ENCODE peak calls at places on chromosomes 2 and 18, in eight cellular contexts. Z, M, J, Q, B, X, R and D are unnamed samples.

GRCh38 chr18:55593888-55594287 is 5.9 kb upstream of the TCF4 start:
- DNase-seq in M (no peak), Q (peak; percentile 34), Z (no peak), J (no peak), X (no peak), R (no peak), B (no peak), D (no peak)

GRCh38 chr2:102473020-102473419 is at the start of gene SLC9A4:
- DNase-seq in B (peak; percentile 13), M (peak; percentile 60), R (no peak), X (peak; percentile 20), Z (peak; percentile 27), J (peak; percentile 16), Q (peak; percentile 35), D (no peak)

GRCh38 chr2:239719791-239720410 is 305.2 kb downstream of the NDUFA10 start:
- DNase-seq in B (no peak), R (peak; percentile 33), M (no peak), Q (no peak), Z (no peak), X (no peak), J (no peak), D (no peak)

GRCh38 chr2:202346180-202346579 is 29.9 kb upstream of the BMPR2 start:
- DNase-seq in R (no peak), Z (no peak), X (no peak), J (no peak), B (no peak), M (no peak), Q (no peak), D (no peak)

GRCh38 chr2:202034249-202035088 is 814 bp downstream of the FZD7 start:
- DNase-seq in R (peak; percentile 49), B (peak; percentile 47), Q (peak; percentile 49), J (no peak), M (no peak), Z (no peak), X (peak; percentile 15), D (peak; percentile 35)

GRCh38 chr2:190649035-190649797 is at the start of gene NAB1:
- DNase-seq in B (peak; percentile 62), M (peak; percentile 58), Z (peak; percentile 43), X (peak; percentile 53), R (peak; percentile 69), Q (peak; percentile 43), J (no peak), D (peak; percentile 47)

GRCh38 chr18:55647331-55647730 is 59.3 kb upstream of the TCF4 start:
- DNase-seq in Q (no peak), M (no peak), J (no peak), R (no peak), B (no peak), X (no peak), Z (no peak), D (no peak)

GRCh38 chr18:58603365-58604067 is 25.4 kb downstream of the ALPK2 start:
- DNase-seq in Q (no peak), X (no peak), B (no peak), M (no peak), R (no peak), Z (no peak), J (no peak), D (no peak)

GRCh38 chr2:218169757-218170546 is 3.2 kb upstream of the CXCR1 start:
- DNase-seq in Z (no peak), R (no peak), J (no peak), B (no peak), Q (no peak), M (no peak), X (no peak), D (no peak)

GRCh38 chr2:241235859-241236593 is 47.5 kb downstream of the ANO7 start:
- DNase-seq in J (no peak), X (no peak), M (no peak), Q (no peak), Z (no peak), R (no peak), B (no peak), D (no peak)

GRCh38 chr2:254231-254630 is 9.6 kb downstream of the SH3YL1 start:
- DNase-seq in R (no peak), Z (no peak), Q (no peak), X (no peak), J (peak; percentile 7), B (no peak), M (no peak), D (no peak)

GRCh38 chr2:1784986-1785617 is 40.8 kb upstream of the PXDN start:
- DNase-seq in R (no peak), J (no peak), Q (no peak), X (no peak), B (no peak), M (no peak), Z (no peak), D (no peak)

GRCh38 chr2:172442072-172442895 is 14.9 kb downstream of the ITGA6 start:
- DNase-seq in X (no peak), J (peak; percentile 99), Z (no peak), B (no peak), Q (peak; percentile 99), M (peak; percentile 99), R (no peak), D (no peak)

GRCh38 chr2:7027961-7028655 is 110.9 kb downstream of the RNF144A start:
- DNase-seq in Q (no peak), B (no peak), R (no peak), X (no peak), J (no peak), M (no peak), Z (no peak), D (no peak)

GRCh38 chr2:85354286-85355072 is at the start of the genes ELMOD3 and RETSAT:
- DNase-seq in Q (peak; percentile 99), Z (peak; percentile 93), M (peak; percentile 100), R (peak; percentile 98), J (peak; percentile 100), X (peak; percentile 92), B (peak; percentile 97), D (peak; percentile 93)

GRCh38 chr18:59484796-59485328 is 125.8 kb upstream of the LMAN1 start:
- DNase-seq in X (no peak), R (no peak), J (no peak), B (peak; percentile 19), M (no peak), Z (no peak), Q (peak; percentile 44), D (no peak)

GRCh38 chr2:23541453-23542334 is 156.7 kb downstream of the KLHL29 start:
- DNase-seq in X (no peak), Z (no peak), J (peak; percentile 17), B (no peak), R (no peak), M (peak; percentile 36), Q (peak; percentile 29), D (no peak)

GRCh38 chr2:25249785-25250184 is 81.4 kb upstream of the POMC start:
- DNase-seq in B (no peak), R (no peak), Z (no peak), J (no peak), X (no peak), M (no peak), Q (no peak), D (no peak)

GRCh38 chr2:197700960-197701359 is 4.2 kb upstream of the MARS2 start:
- DNase-seq in Z (no peak), X (no peak), B (no peak), R (no peak), M (no peak), Q (no peak), J (no peak), D (no peak)

GRCh38 chr2:60957643-60958042 is 59.9 kb upstream of the PEX13 start:
- DNase-seq in X (no peak), M (no peak), Z (no peak), Q (peak; percentile 3), B (no peak), J (no peak), R (no peak), D (no peak)

GRCh38 chr2:29063646-29064372 is 10.5 kb downstream of the PCARE start:
- DNase-seq in R (no peak), Z (no peak), X (no peak), B (peak; percentile 31), J (peak; percentile 35), M (no peak), Q (no peak), D (no peak)

GRCh38 chr18:10938241-10938640 is 211.1 kb downstream of the PIEZO2 start:
- DNase-seq in Q (no peak), X (no peak), B (no peak), M (no peak), Z (no peak), R (no peak), J (no peak), D (no peak)

GRCh38 chr2:98734823-98735260 is 3.9 kb upstream of the MGAT4A start:
- DNase-seq in M (peak; percentile 2), X (no peak), J (no peak), Z (no peak), B (no peak), Q (no peak), R (no peak), D (no peak)

GRCh38 chr2:145644820-145645302 is 1124.9 kb upstream of the ZEB2 start:
- DNase-seq in Q (no peak), R (no peak), J (no peak), B (no peak), X (peak; percentile 0), M (no peak), Z (peak; percentile 1), D (peak; percentile 9)

GRCh38 chr2:168378960-168379669 is 77.0 kb upstream of the CERS6 start:
- DNase-seq in X (no peak), Q (no peak), J (no peak), B (no peak), Z (no peak), R (no peak), M (no peak), D (no peak)

GRCh38 chr2:224101820-224102630 is 62.9 kb upstream of the SERPINE2 start:
- DNase-seq in X (no peak), Q (peak; percentile 64), R (no peak), J (peak; percentile 96), Z (no peak), M (no peak), B (peak; percentile 71), D (no peak)

GRCh38 chr2:70686577-70687460 is 81.2 kb downstream of the ADD2 start:
- DNase-seq in B (peak; percentile 71), Z (peak; percentile 33), R (peak; percentile 32), J (peak; percentile 83), X (peak; percentile 22), Q (peak; percentile 75), M (peak; percentile 74), D (peak; percentile 36)

GRCh38 chr18:24995738-24996137 is 356.2 kb downstream of the ZNF521 start:
- DNase-seq in B (no peak), J (peak; percentile 29), R (no peak), X (no peak), Q (no peak), M (no peak), Z (no peak), D (no peak)